ENCODE peak calls at places on chromosome 3, in six cellular contexts. One of them, this sample, is unnamed. For H3K9me3, the result is how much of the 10 kb centered on the place peaks cover.

GRCh38 chr3:185658504-185658912 is 72.4 kb downstream of the SENP2 start:
- DNase-seq in gastrocnemius medialis: peak
- DNase-seq in left lung: no peak
- DNase-seq in PC-9: peak
- DNase-seq in CD8-positive, alpha-beta memory T cell: no peak
- DNase-seq in breast epithelium: peak
- DNase-seq in this sample: no peak

GRCh38 chr3:33218072-33218445 is 551 bp downstream of the SUSD5 start:
- DNase-seq in gastrocnemius medialis: no peak
- DNase-seq in left lung: no peak
- DNase-seq in PC-9: no peak
- DNase-seq in CD8-positive, alpha-beta memory T cell: no peak
- DNase-seq in breast epithelium: no peak
- DNase-seq in this sample: no peak

GRCh38 chr3:4587061-4587837 is 94.1 kb downstream of the ITPR1 start:
- DNase-seq in gastrocnemius medialis: no peak
- DNase-seq in left lung: no peak
- DNase-seq in PC-9: no peak
- DNase-seq in CD8-positive, alpha-beta memory T cell: no peak
- DNase-seq in breast epithelium: no peak
- DNase-seq in this sample: no peak

GRCh38 chr3:156547637-156548036 is 7.3 kb downstream of the SSR3 start:
- DNase-seq in gastrocnemius medialis: no peak
- DNase-seq in left lung: no peak
- DNase-seq in PC-9: peak
- DNase-seq in CD8-positive, alpha-beta memory T cell: no peak
- DNase-seq in breast epithelium: peak
- DNase-seq in this sample: no peak

GRCh38 chr3:114411811-114412803 is 118.3 kb downstream of the TIGIT start:
- DNase-seq in gastrocnemius medialis: no peak
- DNase-seq in left lung: no peak
- DNase-seq in PC-9: peak
- DNase-seq in CD8-positive, alpha-beta memory T cell: no peak
- DNase-seq in breast epithelium: no peak
- DNase-seq in this sample: no peak

GRCh38 chr3:100400424-100400781 is 486 bp downstream of the TOMM70 start:
- DNase-seq in gastrocnemius medialis: no peak
- DNase-seq in left lung: no peak
- DNase-seq in PC-9: no peak
- DNase-seq in CD8-positive, alpha-beta memory T cell: no peak
- DNase-seq in breast epithelium: no peak
- DNase-seq in this sample: no peak

GRCh38 chr3:113274959-113275556 is 63.7 kb downstream of the BOC start:
- DNase-seq in gastrocnemius medialis: no peak
- DNase-seq in left lung: no peak
- DNase-seq in PC-9: no peak
- DNase-seq in CD8-positive, alpha-beta memory T cell: no peak
- DNase-seq in breast epithelium: no peak
- DNase-seq in this sample: no peak

GRCh38 chr3:149832086-149832485 is 19.1 kb downstream of the RNF13 start:
- DNase-seq in gastrocnemius medialis: no peak
- DNase-seq in left lung: no peak
- DNase-seq in PC-9: no peak
- DNase-seq in CD8-positive, alpha-beta memory T cell: no peak
- DNase-seq in breast epithelium: no peak
- DNase-seq in this sample: no peak

GRCh38 chr3:103440539-103441113 is 1005.8 kb downstream of the ZPLD1 start:
- DNase-seq in gastrocnemius medialis: no peak
- DNase-seq in left lung: no peak
- DNase-seq in PC-9: no peak
- DNase-seq in CD8-positive, alpha-beta memory T cell: no peak
- DNase-seq in breast epithelium: no peak
- DNase-seq in this sample: no peak

GRCh38 chr3:65871305-65872141 is 167.2 kb downstream of the MAGI1 start:
- DNase-seq in gastrocnemius medialis: peak
- DNase-seq in left lung: no peak
- DNase-seq in PC-9: no peak
- DNase-seq in CD8-positive, alpha-beta memory T cell: no peak
- DNase-seq in breast epithelium: peak
- DNase-seq in this sample: peak

GRCh38 chr3:108420926-108421325 is 89.5 kb downstream of the MYH15 start:
- DNase-seq in gastrocnemius medialis: no peak
- DNase-seq in left lung: no peak
- DNase-seq in PC-9: peak
- DNase-seq in CD8-positive, alpha-beta memory T cell: no peak
- DNase-seq in breast epithelium: no peak
- DNase-seq in this sample: no peak

GRCh38 chr3:156158656-156159295 is 38.4 kb downstream of the KCNAB1 start:
- DNase-seq in gastrocnemius medialis: no peak
- DNase-seq in left lung: no peak
- DNase-seq in PC-9: no peak
- DNase-seq in CD8-positive, alpha-beta memory T cell: no peak
- DNase-seq in breast epithelium: no peak
- DNase-seq in this sample: no peak

GRCh38 chr3:160801386-160802118 is 45.5 kb downstream of the PPM1L start:
- DNase-seq in gastrocnemius medialis: peak
- DNase-seq in left lung: no peak
- DNase-seq in PC-9: no peak
- DNase-seq in CD8-positive, alpha-beta memory T cell: peak
- DNase-seq in breast epithelium: no peak
- DNase-seq in this sample: peak

GRCh38 chr3:10365791-10366190 is 44.9 kb upstream of the SEC13 start:
- DNase-seq in gastrocnemius medialis: no peak
- DNase-seq in left lung: no peak
- DNase-seq in PC-9: no peak
- DNase-seq in CD8-positive, alpha-beta memory T cell: no peak
- DNase-seq in breast epithelium: no peak
- DNase-seq in this sample: no peak

GRCh38 chr3:144114767-144115166 is 143.1 kb downstream of the DIPK2A start:
- DNase-seq in gastrocnemius medialis: no peak
- DNase-seq in left lung: no peak
- DNase-seq in PC-9: no peak
- DNase-seq in CD8-positive, alpha-beta memory T cell: no peak
- DNase-seq in breast epithelium: no peak
- DNase-seq in this sample: no peak

GRCh38 chr3:100602506-100603444 is 6.6 kb upstream of the ADGRG7 start:
- DNase-seq in gastrocnemius medialis: no peak
- DNase-seq in left lung: no peak
- DNase-seq in PC-9: peak
- DNase-seq in CD8-positive, alpha-beta memory T cell: no peak
- DNase-seq in breast epithelium: no peak
- DNase-seq in this sample: no peak

GRCh38 chr3:126406389-126407296 is 11.9 kb downstream of the CFAP100 start:
- DNase-seq in gastrocnemius medialis: no peak
- DNase-seq in left lung: no peak
- DNase-seq in PC-9: no peak
- DNase-seq in CD8-positive, alpha-beta memory T cell: no peak
- DNase-seq in breast epithelium: no peak
- DNase-seq in this sample: no peak

GRCh38 chr3:126837773-126838172 is 133.7 kb downstream of the CHCHD6 start:
- DNase-seq in gastrocnemius medialis: no peak
- DNase-seq in left lung: no peak
- DNase-seq in PC-9: no peak
- DNase-seq in CD8-positive, alpha-beta memory T cell: no peak
- DNase-seq in breast epithelium: no peak
- DNase-seq in this sample: no peak

GRCh38 chr3:50652709-50653108 is 22.0 kb upstream of the DOCK3 start:
- DNase-seq in gastrocnemius medialis: peak
- DNase-seq in left lung: no peak
- DNase-seq in PC-9: no peak
- DNase-seq in CD8-positive, alpha-beta memory T cell: peak
- DNase-seq in breast epithelium: no peak
- DNase-seq in this sample: peak

GRCh38 chr3:146803746-146804145 is 198.6 kb upstream of the PLSCR5 start:
- DNase-seq in gastrocnemius medialis: no peak
- DNase-seq in left lung: no peak
- DNase-seq in PC-9: no peak
- DNase-seq in CD8-positive, alpha-beta memory T cell: no peak
- DNase-seq in breast epithelium: no peak
- DNase-seq in this sample: no peak

GRCh38 chr3:120274739-120275167 is 10.3 kb downstream of the GPR156 start:
- DNase-seq in gastrocnemius medialis: peak
- DNase-seq in left lung: no peak
- DNase-seq in PC-9: no peak
- DNase-seq in CD8-positive, alpha-beta memory T cell: no peak
- DNase-seq in breast epithelium: no peak
- DNase-seq in this sample: peak

GRCh38 chr3:58325525-58325992 is 7.1 kb upstream of the PXK start:
- DNase-seq in gastrocnemius medialis: no peak
- DNase-seq in left lung: no peak
- DNase-seq in PC-9: no peak
- DNase-seq in CD8-positive, alpha-beta memory T cell: no peak
- DNase-seq in breast epithelium: no peak
- DNase-seq in this sample: no peak

GRCh38 chr3:141796436-141797166 is 33.4 kb downstream of the GRK7 start:
- DNase-seq in gastrocnemius medialis: no peak
- DNase-seq in left lung: no peak
- DNase-seq in PC-9: no peak
- DNase-seq in CD8-positive, alpha-beta memory T cell: peak
- DNase-seq in breast epithelium: no peak
- DNase-seq in this sample: no peak

GRCh38 chr3:105867690-105868449 is 942 bp downstream of the CBLB start:
- DNase-seq in gastrocnemius medialis: no peak
- DNase-seq in left lung: no peak
- DNase-seq in PC-9: no peak
- DNase-seq in CD8-positive, alpha-beta memory T cell: peak
- DNase-seq in breast epithelium: no peak
- DNase-seq in this sample: no peak

GRCh38 chr3:116442331-116443021 is 2.8 kb downstream of the LSAMP start:
- DNase-seq in gastrocnemius medialis: no peak
- DNase-seq in left lung: no peak
- DNase-seq in PC-9: no peak
- DNase-seq in CD8-positive, alpha-beta memory T cell: no peak
- DNase-seq in breast epithelium: no peak
- DNase-seq in this sample: no peak

GRCh38 chr3:42165211-42165610 is 74.1 kb downstream of the TRAK1 start:
- DNase-seq in gastrocnemius medialis: no peak
- DNase-seq in left lung: no peak
- DNase-seq in PC-9: no peak
- DNase-seq in CD8-positive, alpha-beta memory T cell: no peak
- DNase-seq in breast epithelium: no peak
- DNase-seq in this sample: no peak

GRCh38 chr3:132730891-132731580 is 8.8 kb upstream of the NPHP3 start:
- DNase-seq in gastrocnemius medialis: no peak
- DNase-seq in left lung: no peak
- DNase-seq in PC-9: no peak
- DNase-seq in CD8-positive, alpha-beta memory T cell: no peak
- DNase-seq in breast epithelium: no peak
- DNase-seq in this sample: peak

GRCh38 chr3:157445897-157446296 is 9.2 kb downstream of the PTX3 start:
- DNase-seq in gastrocnemius medialis: no peak
- DNase-seq in left lung: no peak
- DNase-seq in PC-9: peak
- DNase-seq in CD8-positive, alpha-beta memory T cell: no peak
- DNase-seq in breast epithelium: no peak
- DNase-seq in this sample: no peak

GRCh38 chr3:24182756-24183155 is 237.7 kb downstream of the NR1D2 start:
- DNase-seq in gastrocnemius medialis: no peak
- DNase-seq in left lung: no peak
- DNase-seq in PC-9: no peak
- DNase-seq in CD8-positive, alpha-beta memory T cell: no peak
- DNase-seq in breast epithelium: no peak
- DNase-seq in this sample: no peak

GRCh38 chr3:1251282-1252060 is 158.6 kb downstream of the CNTN6 start:
- DNase-seq in gastrocnemius medialis: no peak
- DNase-seq in left lung: no peak
- DNase-seq in PC-9: no peak
- DNase-seq in CD8-positive, alpha-beta memory T cell: no peak
- DNase-seq in breast epithelium: no peak
- DNase-seq in this sample: no peak
- H3K9me3 ChIP-seq in gastrocnemius medialis: under half
- H3K9me3 ChIP-seq in left lung: under half
- H3K9me3 ChIP-seq in PC-9: under half
- H3K9me3 ChIP-seq in CD8-positive, alpha-beta memory T cell: under half
- H3K9me3 ChIP-seq in breast epithelium: under half
- H3K9me3 ChIP-seq in this sample: under half

GRCh38 chr3:16474920-16475319 is 38.6 kb downstream of the RFTN1 start:
- DNase-seq in gastrocnemius medialis: no peak
- DNase-seq in left lung: no peak
- DNase-seq in PC-9: no peak
- DNase-seq in CD8-positive, alpha-beta memory T cell: no peak
- DNase-seq in breast epithelium: no peak
- DNase-seq in this sample: no peak
- H3K9me3 ChIP-seq in gastrocnemius medialis: under half
- H3K9me3 ChIP-seq in left lung: under half
- H3K9me3 ChIP-seq in PC-9: under half
- H3K9me3 ChIP-seq in CD8-positive, alpha-beta memory T cell: under half
- H3K9me3 ChIP-seq in breast epithelium: under half
- H3K9me3 ChIP-seq in this sample: under half

GRCh38 chr3:98600412-98601095 is 7.1 kb upstream of the CPOX start:
- DNase-seq in gastrocnemius medialis: no peak
- DNase-seq in left lung: no peak
- DNase-seq in PC-9: no peak
- DNase-seq in CD8-positive, alpha-beta memory T cell: no peak
- DNase-seq in breast epithelium: no peak
- DNase-seq in this sample: no peak

GRCh38 chr3:98601180-98601579 is 7.8 kb upstream of the CPOX start:
- DNase-seq in gastrocnemius medialis: no peak
- DNase-seq in left lung: no peak
- DNase-seq in PC-9: no peak
- DNase-seq in CD8-positive, alpha-beta memory T cell: no peak
- DNase-seq in breast epithelium: no peak
- DNase-seq in this sample: no peak

GRCh38 chr3:98599647-98600411 is 6.4 kb upstream of the CPOX start:
- DNase-seq in gastrocnemius medialis: no peak
- DNase-seq in left lung: no peak
- DNase-seq in PC-9: no peak
- DNase-seq in CD8-positive, alpha-beta memory T cell: no peak
- DNase-seq in breast epithelium: no peak
- DNase-seq in this sample: no peak

GRCh38 chr3:98598492-98598891 is 5.1 kb upstream of the CPOX start:
- DNase-seq in gastrocnemius medialis: no peak
- DNase-seq in left lung: no peak
- DNase-seq in PC-9: no peak
- DNase-seq in CD8-positive, alpha-beta memory T cell: no peak
- DNase-seq in breast epithelium: no peak
- DNase-seq in this sample: no peak

GRCh38 chr3:98602078-98602678 is 8.8 kb upstream of the CPOX start:
- DNase-seq in gastrocnemius medialis: no peak
- DNase-seq in left lung: no peak
- DNase-seq in PC-9: peak
- DNase-seq in CD8-positive, alpha-beta memory T cell: peak
- DNase-seq in breast epithelium: no peak
- DNase-seq in this sample: peak
- H3K9me3 ChIP-seq in gastrocnemius medialis: under half
- H3K9me3 ChIP-seq in left lung: under half
- H3K9me3 ChIP-seq in PC-9: under half
- H3K9me3 ChIP-seq in CD8-positive, alpha-beta memory T cell: under half
- H3K9me3 ChIP-seq in breast epithelium: under half
- H3K9me3 ChIP-seq in this sample: under half

DNA sequence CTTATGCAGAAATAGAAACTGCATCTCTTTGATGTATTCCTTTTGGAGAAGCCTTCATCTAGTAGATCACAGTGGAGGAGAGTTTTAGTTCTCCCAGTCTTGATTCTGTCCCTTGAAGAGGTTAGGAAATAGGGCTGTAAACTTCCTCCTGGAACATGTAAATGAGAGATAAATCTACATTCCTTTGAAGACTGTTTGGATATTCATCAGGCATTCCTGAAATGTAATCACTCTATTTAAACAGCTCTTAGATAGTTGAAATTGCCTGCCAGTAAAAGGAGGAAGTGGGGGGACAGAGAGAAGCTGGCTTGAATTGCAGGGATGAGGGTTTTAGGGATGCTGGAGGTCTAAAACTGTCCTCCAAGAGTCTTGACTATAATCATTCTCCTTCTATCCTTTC is 254.3 kb upstream of the LRRC3B start:
- DNase-seq in gastrocnemius medialis: no peak
- DNase-seq in left lung: no peak
- DNase-seq in PC-9: no peak
- DNase-seq in CD8-positive, alpha-beta memory T cell: no peak
- DNase-seq in breast epithelium: no peak
- DNase-seq in this sample: no peak
- H3K9me3 ChIP-seq in gastrocnemius medialis: under half
- H3K9me3 ChIP-seq in left lung: under half
- H3K9me3 ChIP-seq in PC-9: under half
- H3K9me3 ChIP-seq in CD8-positive, alpha-beta memory T cell: under half
- H3K9me3 ChIP-seq in breast epithelium: under half
- H3K9me3 ChIP-seq in this sample: under half

This sample was measured in heart right ventricle.